ENCODE peak calls at places on chromosomes 13 and 19, in nine cellular contexts. L, K, M, B, R, Q, J, S and U are unnamed samples. For H3K9me3 and H3K36me3, the result is how much of the 10 kb centered on the place peaks cover.

GRCh38 chr19:10238172-10238783 is 7.1 kb upstream of the S1PR2 start:
- DNase-seq in L (peak), K (peak), M (no peak), B (peak), R (no peak), Q (peak), J (peak), S (peak), U (no peak)

GRCh38 chr13:21034602-21035190 is 26.7 kb downstream of the LATS2 start:
- DNase-seq in L (peak), K (no peak), M (no peak), B (no peak), R (no peak), Q (peak), J (no peak), S (no peak), U (peak)

GRCh38 chr19:3606174-3606689 is 443 bp downstream of the TBXA2R start:
- DNase-seq in L (no peak), K (no peak), M (peak), B (peak), R (peak), Q (peak), J (peak), S (no peak), U (no peak)

GRCh38 chr19:14385492-14385891 is 4.2 kb downstream of the ADGRE5 start:
- DNase-seq in L (no peak), K (no peak), M (no peak), B (no peak), R (no peak), Q (no peak), J (peak), S (no peak), U (no peak)

GRCh38 chr13:21481359-21481758 is 22.3 kb upstream of the ZDHHC20 start:
- DNase-seq in L (no peak), K (no peak), M (no peak), B (no peak), R (no peak), Q (no peak), J (no peak), S (no peak), U (no peak)

GRCh38 chr19:33040994-33041827 is 23.5 kb downstream of the RHPN2 start:
- DNase-seq in L (no peak), K (no peak), M (peak), B (peak), R (peak), Q (no peak), J (peak), S (no peak), U (peak)

GRCh38 chr13:38496956-38497355 is 147.3 kb downstream of the UFM1 start:
- DNase-seq in L (no peak), K (no peak), M (no peak), B (no peak), R (no peak), Q (no peak), J (no peak), S (no peak), U (no peak)

GRCh38 chr13:20492641-20493040 is 33.0 kb downstream of the CRYL1 start:
- DNase-seq in L (no peak), K (peak), M (no peak), B (no peak), R (no peak), Q (no peak), J (no peak), S (no peak), U (peak)

GRCh38 chr19:4324228-4324627 is 14.4 kb downstream of the STAP2 start:
- DNase-seq in L (no peak), K (no peak), M (no peak), B (no peak), R (no peak), Q (no peak), J (no peak), S (no peak), U (no peak)

GRCh38 chr13:75547917-75548316 is 1.7 kb upstream of the UCHL3 start:
- DNase-seq in L (no peak), K (peak), M (no peak), B (no peak), R (no peak), Q (no peak), J (no peak), S (no peak), U (no peak)

DNA sequence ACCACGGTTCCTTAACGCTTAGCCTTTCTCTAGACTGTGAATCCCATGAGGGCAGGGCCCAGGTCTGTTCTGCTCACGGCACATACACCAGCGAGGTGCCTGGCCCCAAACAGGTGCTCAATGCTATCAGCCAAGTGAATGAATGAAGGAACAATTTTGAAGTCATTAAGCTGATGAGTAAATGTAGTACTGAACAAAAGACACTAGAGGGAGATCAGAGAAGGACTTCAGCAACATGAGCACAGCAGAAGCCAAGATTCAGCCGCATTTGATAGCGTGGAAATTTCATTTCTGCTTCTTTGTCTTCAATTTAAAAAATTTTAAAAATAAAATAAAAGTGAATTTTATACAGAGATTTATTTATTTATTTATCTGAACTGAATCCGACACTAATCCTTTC is 20.1 kb upstream of the MYO16 start:
- DNase-seq in L (no peak), K (peak), M (no peak), B (no peak), R (no peak), Q (no peak), J (no peak), S (no peak), U (peak)
- TF ChIP-seq CTCF in L (peak), K (peak), M (no peak), B (peak), R (no peak), Q (peak), J (no peak), S (no peak), U (no peak)

GRCh38 chr13:111512707-111513106 is 192.3 kb downstream of the TEX29 start:
- DNase-seq in L (no peak), K (no peak), M (no peak), B (no peak), R (no peak), Q (no peak), J (peak), S (no peak), U (no peak)
- H3K9me3 ChIP-seq in L (under half), K (under half), M (under half), B (under half), R (under half), Q (under half), J (under half), S (under half), U (under half)

GRCh38 chr13:111282425-111282824 is 38.0 kb upstream of the TEX29 start:
- DNase-seq in L (no peak), K (no peak), M (no peak), B (no peak), R (no peak), Q (no peak), J (no peak), S (no peak), U (no peak)

GRCh38 chr13:111281751-111282311 is 38.6 kb upstream of the TEX29 start:
- DNase-seq in L (peak), K (peak), M (no peak), B (no peak), R (no peak), Q (peak), J (no peak), S (no peak), U (no peak)

GRCh38 chr13:111280226-111280625 is 40.2 kb upstream of the TEX29 start:
- DNase-seq in L (no peak), K (no peak), M (no peak), B (no peak), R (no peak), Q (no peak), J (no peak), S (no peak), U (no peak)

GRCh38 chr13:111279253-111279652 is 41.2 kb upstream of the TEX29 start:
- DNase-seq in L (no peak), K (no peak), M (no peak), B (no peak), R (no peak), Q (no peak), J (no peak), S (no peak), U (no peak)

DNA sequence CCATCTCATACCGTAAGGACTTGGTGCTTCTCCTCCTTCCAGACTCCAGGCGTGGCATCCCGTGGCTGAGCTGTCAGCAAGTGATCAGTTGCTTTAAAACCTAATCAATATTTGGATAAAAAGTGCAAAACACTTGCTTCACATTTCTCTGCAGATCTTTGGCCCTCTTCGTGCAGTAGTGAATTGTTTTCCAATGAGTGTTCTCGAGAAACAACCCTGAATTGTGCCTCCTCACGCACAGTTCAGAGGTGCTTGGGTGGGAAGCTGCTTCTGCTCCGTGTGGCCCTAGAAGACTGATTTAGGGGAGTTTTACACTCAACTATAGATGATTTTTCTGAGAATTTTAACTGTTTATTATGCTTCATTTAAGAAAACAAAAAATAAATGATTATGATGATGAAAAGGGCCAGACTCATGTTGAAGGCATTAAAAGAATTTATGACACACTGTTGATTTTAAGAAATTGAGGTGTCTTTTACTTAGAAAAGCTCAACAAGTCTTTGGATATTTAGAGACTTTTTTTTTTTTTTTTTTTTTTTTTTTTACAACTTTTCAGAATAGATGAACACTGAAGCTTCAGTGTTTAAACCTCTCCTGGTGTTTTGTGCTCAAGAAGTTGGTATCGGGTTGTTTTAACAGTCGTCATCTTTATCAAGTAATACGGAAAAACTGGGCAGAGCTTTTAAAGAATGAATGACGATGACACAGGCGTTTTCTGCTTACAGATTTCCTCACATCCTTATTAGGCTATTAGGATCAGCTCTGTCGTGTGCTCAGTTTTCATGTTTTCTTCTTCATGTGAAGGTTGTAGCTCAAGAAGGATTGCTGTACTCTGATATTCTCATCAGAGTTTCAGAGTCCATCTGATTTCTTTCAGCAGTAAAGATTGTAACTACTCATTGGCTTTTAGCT is 39.5 kb upstream of the TEX29 start:
- DNase-seq in L (no peak), K (peak), M (no peak), B (no peak), R (no peak), Q (no peak), J (no peak), S (no peak), U (peak)
- H3K36me3 ChIP-seq in L (half or more), K (under half), M (under half), B (half or more), R (under half), Q (half or more), J (under half), S (half or more), U (under half)

GRCh38 chr19:55809381-55810058 is 22.3 kb downstream of the NLRP11 start:
- DNase-seq in L (peak), K (peak), M (peak), B (peak), R (no peak), Q (peak), J (peak), S (peak), U (peak)
- TF ChIP-seq CTCF in L (peak), K (peak), M (peak), B (peak), R (no peak), Q (no peak), J (peak), S (no peak), U (peak)